ENCODE peak calls at places on chromosome 16, in nine cellular contexts. L is CD4-positive, CD25-positive, alpha-beta regulatory T cell; V is heart left ventricle; D is stomach; M is esophagus squamous epithelium; N is naive thymus-derived CD4-positive, alpha-beta T cell; I is PC-3; J is endothelial cell of umbilical vein; X is thoracic aorta. Q is an unnamed sample.

GRCh38 chr16:50269061-50269705 is 2.8 kb downstream of the ADCY7 start:
- DNase-seq in L (no peak), V (peak; percentile 38), D (no peak), M (no peak), N (no peak), I (no peak), J (no peak), X (no peak), Q (no peak)

GRCh38 chr16:59971264-59971663 is 1237.1 kb upstream of the GOT2 start:
- DNase-seq in L (no peak), V (no peak), D (no peak), M (no peak), N (no peak), I (peak; percentile 15), J (peak; percentile 71), X (no peak), Q (no peak)

GRCh38 chr16:50368410-50369132 is at the start of gene BRD7:
- DNase-seq in L (peak; percentile 70), V (peak; percentile 85), D (peak; percentile 66), M (no peak), N (peak; percentile 56), I (peak; percentile 56), J (peak; percentile 39), X (no peak), Q (peak; percentile 48)

GRCh38 chr16:58120216-58120615 is 9.0 kb downstream of the CFAP20 start:
- DNase-seq in L (no peak), V (no peak), D (no peak), M (no peak), N (no peak), I (no peak), J (peak; percentile 46), X (no peak), Q (no peak)

GRCh38 chr16:89307421-89307805 is 89.9 kb downstream of the ZNF778 start:
- DNase-seq in L (no peak), V (peak; percentile 43), D (no peak), M (no peak), N (no peak), I (no peak), J (no peak), X (no peak), Q (no peak)

GRCh38 chr16:85082553-85083050 is 29.7 kb downstream of the CIBAR2 start:
- DNase-seq in L (no peak), V (no peak), D (no peak), M (no peak), N (no peak), I (no peak), J (no peak), X (no peak), Q (no peak)

GRCh38 chr16:79647586-79647985 is 47.0 kb upstream of the MAF start:
- DNase-seq in L (no peak), V (no peak), D (no peak), M (no peak), N (no peak), I (no peak), J (no peak), X (no peak), Q (no peak)

GRCh38 chr16:86833136-86833535 is 254.8 kb downstream of the FOXL1 start:
- DNase-seq in L (no peak), V (no peak), D (no peak), M (no peak), N (no peak), I (no peak), J (no peak), X (no peak), Q (peak; percentile 50)

GRCh38 chr16:50644730-50645129 is 36.4 kb downstream of the SNX20 start:
- DNase-seq in L (peak; percentile 50), V (no peak), D (peak; percentile 31), M (no peak), N (peak; percentile 31), I (peak; percentile 33), J (no peak), X (no peak), Q (no peak)

GRCh38 chr16:75491876-75492275 is 3.4 kb downstream of the CHST6 start:
- DNase-seq in L (no peak), V (no peak), D (no peak), M (no peak), N (no peak), I (peak; percentile 40), J (no peak), X (no peak), Q (peak; percentile 18)

GRCh38 chr16:89093602-89094251 is at the start of gene ACSF3:
- DNase-seq in L (peak; percentile 68), V (peak; percentile 89), D (peak; percentile 72), M (no peak), N (peak; percentile 33), I (peak; percentile 53), J (peak; percentile 26), X (no peak), Q (peak; percentile 55)

GRCh38 chr16:1208239-1208830 is 16.7 kb downstream of the TPSG1 start:
- DNase-seq in L (no peak), V (no peak), D (no peak), M (no peak), N (no peak), I (no peak), J (no peak), X (no peak), Q (no peak)

GRCh38 chr16:80459331-80459777 is 81.4 kb upstream of the DYNLRB2 start:
- DNase-seq in L (no peak), V (no peak), D (no peak), M (no peak), N (no peak), I (no peak), J (no peak), X (no peak), Q (no peak)

GRCh38 chr16:76182092-76182635 is 95.0 kb upstream of the CNTNAP4 start:
- DNase-seq in L (no peak), V (no peak), D (no peak), M (no peak), N (no peak), I (no peak), J (no peak), X (no peak), Q (no peak)

GRCh38 chr16:536746-537145 is 9.2 kb downstream of the CAPN15 start:
- DNase-seq in L (no peak), V (no peak), D (no peak), M (no peak), N (no peak), I (no peak), J (no peak), X (no peak), Q (no peak)

GRCh38 chr16:84647830-84648594 is at the start of gene KLHL36:
- DNase-seq in L (peak; percentile 63), V (peak; percentile 85), D (peak; percentile 66), M (no peak), N (peak; percentile 63), I (peak; percentile 19), J (peak; percentile 33), X (no peak), Q (peak; percentile 35)

DNA sequence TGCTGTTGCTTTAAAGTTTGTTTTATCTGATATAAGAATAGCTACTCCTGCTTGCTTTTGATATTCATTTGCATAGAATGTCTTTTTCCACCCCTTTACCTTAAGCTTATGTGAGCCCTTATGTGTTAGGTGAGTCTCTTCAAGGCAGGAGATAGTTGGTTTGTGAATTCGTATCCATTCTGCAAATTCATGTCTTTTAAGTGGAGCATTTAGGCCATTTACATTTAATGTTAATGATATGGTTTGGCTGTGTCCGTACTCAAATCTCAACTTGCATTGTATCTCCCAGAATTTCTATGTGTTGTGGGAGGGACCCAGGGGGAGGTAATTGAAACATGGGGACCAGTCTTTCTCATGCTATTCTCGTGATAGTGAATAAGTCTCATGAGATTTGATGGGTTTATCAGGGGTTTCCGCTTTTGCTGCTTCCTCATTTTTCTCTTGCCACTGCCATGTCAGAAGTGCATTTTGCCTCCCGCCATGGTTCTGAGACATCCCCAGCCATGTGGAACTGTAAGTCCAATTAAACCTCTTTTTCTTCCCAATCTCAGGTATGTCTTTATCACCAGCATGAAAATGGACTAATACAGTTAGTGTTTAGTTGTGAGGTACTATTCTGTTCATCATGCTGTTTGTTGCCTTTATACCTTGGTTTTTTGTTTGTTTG is 27.2 kb downstream of the ATF7IP2 start:
- DNase-seq in L (no peak), V (no peak), D (no peak), M (no peak), N (no peak), I (no peak), J (no peak), X (no peak), Q (no peak)
- H3K9me3 ChIP-seq in L (peaks cover 66% of the 10 kb centered on the region), V (peaks cover 31% of the 10 kb centered on the region), D (peaks cover 97% of the 10 kb centered on the region), M (peaks cover 30% of the 10 kb centered on the region), N (peaks cover 89% of the 10 kb centered on the region), I (peaks cover 11% of the 10 kb centered on the region), J (no peaks in the 10 kb centered on the region), X (peaks cover 52% of the 10 kb centered on the region), Q (peaks cover 70% of the 10 kb centered on the region)

GRCh38 chr16:67993207-67994036 is 5.9 kb downstream of the DPEP2 start:
- DNase-seq in L (peak; percentile 82), V (peak; percentile 92), D (peak; percentile 82), M (peak; percentile 61), N (peak; percentile 76), I (peak; percentile 66), J (peak; percentile 71), X (peak; percentile 20), Q (peak; percentile 71)
- H3K4me3 ChIP-seq in L (peak overlapping the region; percentile 19), V (peak overlapping the region; percentile 54), D (peak overlapping the region; percentile 44), M (peak overlapping the region; percentile 43), N (peak overlapping the region; percentile 65), I (no peak overlapping the region), J (no peak overlapping the region), X (peak overlapping the region; percentile 73), Q (no peak overlapping the region)

DNA sequence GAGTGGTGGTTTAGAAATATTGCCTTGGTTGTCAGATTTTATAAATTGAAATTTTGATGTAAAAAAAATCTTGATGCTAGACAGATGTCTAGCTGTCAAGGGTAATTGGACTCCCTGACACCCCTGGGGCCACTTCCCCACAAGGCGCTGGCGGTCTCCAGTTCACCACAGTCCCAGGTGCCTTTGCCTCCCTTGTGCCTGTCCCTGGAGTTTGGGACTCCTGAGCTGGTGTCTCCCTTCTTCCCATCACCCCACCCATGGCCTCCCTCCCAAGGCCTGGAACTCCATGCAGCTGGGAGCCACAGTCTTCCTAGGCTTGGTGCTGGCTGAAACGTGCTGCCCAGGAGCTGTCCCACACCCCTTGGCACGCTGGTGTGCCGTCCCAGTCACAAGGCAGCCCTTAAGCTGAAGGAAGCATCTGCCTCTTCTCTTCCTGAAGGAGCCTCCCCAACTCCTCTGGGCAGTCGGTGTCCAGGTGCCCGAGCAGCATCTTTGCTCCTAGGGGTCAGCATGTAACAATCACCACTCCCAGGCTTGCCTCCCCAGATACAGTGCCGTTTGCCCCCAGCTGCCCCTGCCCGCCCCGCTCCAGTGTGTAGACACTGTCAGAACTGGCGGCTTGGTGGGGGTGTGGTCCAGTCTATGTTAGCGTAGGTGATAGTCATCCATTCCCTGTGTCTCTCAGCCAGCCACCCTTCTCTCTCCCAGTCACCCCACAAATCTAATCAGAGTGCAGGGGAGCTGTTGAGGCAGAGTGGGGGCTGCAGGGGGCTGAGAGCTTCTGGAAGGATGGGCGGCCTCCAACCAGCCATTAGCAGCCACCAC is 26.2 kb downstream of the POLR3E start:
- DNase-seq in L (no peak), V (no peak), D (no peak), M (no peak), N (no peak), I (no peak), J (no peak), X (no peak), Q (no peak)
- H3K36me3 ChIP-seq in L (peaks cover 75% of the 10 kb centered on the region), V (peaks cover 96% of the 10 kb centered on the region), D (peaks cover 68% of the 10 kb centered on the region), M (peaks cover 27% of the 10 kb centered on the region), N (peaks cover 37% of the 10 kb centered on the region), I (peaks cover 16% of the 10 kb centered on the region), J (peaks cover 2% of the 10 kb centered on the region), X (peaks cover 50% of the 10 kb centered on the region), Q (peaks cover 95% of the 10 kb centered on the region)

DNA sequence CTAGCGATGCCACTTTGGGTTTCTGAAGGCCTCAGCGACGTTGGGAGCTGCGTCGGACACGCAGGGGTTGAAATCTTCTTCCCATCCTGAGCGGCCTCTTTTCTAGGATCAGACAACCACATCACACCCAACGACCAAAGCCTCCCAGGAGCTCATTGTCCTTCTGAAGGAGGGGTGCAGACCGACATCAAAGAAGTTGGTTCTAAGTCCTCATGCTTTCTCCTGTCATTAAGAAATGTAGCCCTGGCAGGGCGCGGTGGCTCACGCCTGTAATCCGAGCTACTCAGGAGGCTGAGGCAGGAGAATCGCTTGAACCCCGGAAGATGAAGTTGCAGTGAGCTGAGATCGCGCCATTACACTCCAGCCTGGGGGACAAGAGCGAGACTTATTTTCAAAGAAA is 1681.9 kb downstream of the TP53TG3F start:
- DNase-seq in L (no peak), V (no peak), D (no peak), M (no peak), N (no peak), I (no peak), J (no peak), X (no peak), Q (no peak)
- H3K9me3 ChIP-seq in L (peaks cover 10% of the 10 kb centered on the region), V (no peaks in the 10 kb centered on the region), D (peaks cover 80% of the 10 kb centered on the region), M (peaks cover 10% of the 10 kb centered on the region), N (peaks cover 53% of the 10 kb centered on the region), I (no peaks in the 10 kb centered on the region), J (peaks cover 4% of the 10 kb centered on the region), X (no peaks in the 10 kb centered on the region), Q (no peaks in the 10 kb centered on the region)